ENCODE peak calls at places on chromosomes 12 and 14, in nine cellular contexts. T is SK-N-SH; U is activated CD8-positive, alpha-beta memory T cell treated with anti-CD3 and anti-CD28 coated beads for 24 hours; M is aorta; P is HFFc6; Y is mesothelial cell of epicardium; R is fibroblast of pulmonary artery; E is stimulated activated CD8-positive, alpha-beta memory T cell treated with anti-CD3 and anti-CD28 coated beads, Interleukin-4, amount 100 ng/mL, for 4 hours; F is cardiac muscle cell. L is an unnamed sample.

GRCh38 chr12:47881826-47882427 is 22.9 kb downstream of the VDR start:
- DNase-seq in R (peak), U (no peak), Y (no peak), P (peak), T (no peak), M (no peak), E (no peak), F (no peak), L (no peak)

GRCh38 chr12:126036348-126036747 is 971.1 kb downstream of the AACS start:
- DNase-seq in Y (no peak), F (no peak), R (no peak), U (no peak), P (no peak), T (no peak), M (no peak), E (no peak), L (no peak)

GRCh38 chr12:87667378-87667777 is 361.8 kb downstream of the C12orf50 start:
- DNase-seq in Y (no peak), U (no peak), M (no peak), E (no peak), F (no peak), R (peak), T (no peak), P (no peak), L (no peak)

GRCh38 chr14:93984070-93984469 is 7.7 kb upstream of the ASB2 start:
- DNase-seq in P (peak), R (no peak), T (no peak), Y (no peak), F (no peak), U (no peak), M (no peak), E (no peak), L (no peak)

GRCh38 chr12:77606348-77606747 is 224.3 kb upstream of the NAV3 start:
- DNase-seq in P (no peak), F (no peak), U (no peak), Y (no peak), E (no peak), M (no peak), R (no peak), T (no peak), L (no peak)

GRCh38 chr14:74502236-74503019 is 8.9 kb downstream of the ISCA2 start:
- DNase-seq in T (peak), Y (no peak), F (peak), U (peak), E (no peak), R (peak), M (peak), P (peak), L (no peak)

GRCh38 chr12:1838223-1838993 is 18.0 kb downstream of the LRTM2 start:
- DNase-seq in E (no peak), U (no peak), F (no peak), Y (no peak), P (no peak), T (peak), M (peak), R (no peak), L (peak)

GRCh38 chr12:50603817-50604639 is 99.2 kb downstream of the DIP2B start:
- DNase-seq in F (peak), Y (no peak), U (no peak), T (no peak), E (no peak), R (peak), P (no peak), M (no peak), L (no peak)

GRCh38 chr12:3977621-3978020 is 104.4 kb upstream of the PARP11 start:
- DNase-seq in P (no peak), E (no peak), R (no peak), Y (no peak), F (no peak), T (no peak), M (no peak), U (peak), L (no peak)

GRCh38 chr12:13661005-13661887 is 320.2 kb downstream of the GRIN2B start:
- DNase-seq in P (peak), F (peak), E (no peak), T (peak), R (peak), Y (no peak), U (no peak), M (no peak), L (no peak)

GRCh38 chr12:110168732-110169455 is 44.7 kb downstream of the IFT81 start:
- DNase-seq in R (no peak), U (no peak), T (no peak), P (no peak), Y (no peak), E (no peak), M (no peak), F (no peak), L (no peak)

GRCh38 chr12:131066886-131067490 is 113.3 kb downstream of the ADGRD1 start:
- DNase-seq in U (no peak), E (no peak), Y (no peak), R (no peak), F (no peak), P (no peak), T (no peak), M (peak), L (no peak)

GRCh38 chr14:76918176-76918750 is 92.1 kb downstream of the LRRC74A start:
- DNase-seq in T (peak), P (peak), Y (no peak), M (peak), E (no peak), R (peak), U (no peak), F (no peak), L (peak)

GRCh38 chr12:131830335-131831020 is 2.3 kb downstream of the MMP17 start:
- DNase-seq in Y (no peak), E (no peak), M (peak), R (peak), T (peak), P (peak), U (peak), F (peak), L (peak)

GRCh38 chr12:6097384-6097783 is 27.1 kb downstream of the VWF start:
- DNase-seq in U (no peak), F (no peak), P (peak), E (no peak), T (no peak), R (no peak), M (no peak), Y (no peak), L (no peak)

GRCh38 chr14:24206260-24207103 is 986 bp downstream of the TSSK4 start:
- DNase-seq in E (no peak), F (no peak), P (no peak), M (no peak), Y (no peak), R (no peak), T (no peak), U (no peak), L (no peak)

GRCh38 chr12:89464974-89465592 is 59.5 kb downstream of the GALNT4 start:
- DNase-seq in M (no peak), T (no peak), Y (no peak), R (peak), E (no peak), P (no peak), F (no peak), U (no peak), L (no peak)

GRCh38 chr14:91380610-91381371 is 36.8 kb downstream of the CCDC88C start:
- DNase-seq in T (no peak), R (peak), P (no peak), E (no peak), Y (no peak), U (no peak), M (no peak), F (no peak), L (no peak)

GRCh38 chr14:92384461-92385133 is 61.6 kb downstream of the SLC24A4 start:
- DNase-seq in U (no peak), Y (no peak), M (no peak), E (no peak), T (no peak), F (no peak), R (no peak), P (no peak), L (no peak)

GRCh38 chr14:79598339-79598738 is 613.0 kb downstream of the DIO2 start:
- DNase-seq in P (peak), F (no peak), M (no peak), U (no peak), T (no peak), Y (no peak), E (no peak), R (peak), L (no peak)

GRCh38 chr12:115811066-115811465 is 466.4 kb downstream of the MED13L start:
- DNase-seq in T (no peak), Y (no peak), P (no peak), U (no peak), R (no peak), F (no peak), E (no peak), M (no peak), L (no peak)

GRCh38 chr12:42332301-42332894 is 6.4 kb downstream of the PPHLN1 start:
- DNase-seq in M (no peak), R (peak), U (no peak), F (peak), P (peak), E (no peak), T (peak), Y (no peak), L (no peak)

GRCh38 chr12:23921099-23921846 is 28.2 kb downstream of the SOX5 start:
- DNase-seq in E (no peak), Y (no peak), U (no peak), M (no peak), P (no peak), F (no peak), T (no peak), R (no peak), L (no peak)

GRCh38 chr12:6684609-6685008 is 4.6 kb downstream of the ZNF384 start:
- DNase-seq in U (no peak), R (peak), T (peak), F (peak), E (no peak), M (no peak), Y (no peak), P (no peak), L (no peak)

GRCh38 chr12:1878214-1878613 is 40.2 kb downstream of the CACNA2D4 start:
- DNase-seq in Y (no peak), F (no peak), R (no peak), E (no peak), U (peak), M (no peak), P (no peak), T (peak), L (no peak)

GRCh38 chr12:124083708-124084107 is 110.7 kb downstream of the ZNF664 start:
- DNase-seq in F (no peak), R (no peak), E (no peak), T (no peak), Y (no peak), U (no peak), P (no peak), M (no peak), L (no peak)

GRCh38 chr12:32604565-32604964 is 74.5 kb upstream of the DNM1L start:
- DNase-seq in P (no peak), U (no peak), M (no peak), E (no peak), F (no peak), Y (no peak), R (no peak), T (no peak), L (no peak)

GRCh38 chr12:117567644-117568043 is 206.2 kb upstream of the NOS1 start:
- DNase-seq in M (no peak), P (no peak), U (no peak), Y (no peak), T (no peak), E (no peak), R (no peak), F (no peak), L (no peak)

GRCh38 chr12:115452751-115453281 is 768.8 kb upstream of the TBX3 start:
- DNase-seq in Y (no peak), R (no peak), P (no peak), U (no peak), E (no peak), F (no peak), T (peak), M (no peak), L (no peak)

GRCh38 chr12:64616221-64616620 is 5.9 kb downstream of the RASSF3 start:
- DNase-seq in R (peak), Y (no peak), F (no peak), M (no peak), U (no peak), E (no peak), P (no peak), T (no peak), L (no peak)

GRCh38 chr12:124157416-124157815 is 137.5 kb upstream of the RFLNA start:
- DNase-seq in T (no peak), F (no peak), M (no peak), E (no peak), R (no peak), P (no peak), Y (no peak), U (no peak), L (no peak)

GRCh38 chr14:34205799-34206198 is 254.9 kb upstream of the EGLN3 start:
- DNase-seq in R (no peak), T (no peak), E (no peak), M (no peak), P (no peak), Y (no peak), U (no peak), F (no peak), L (no peak)

GRCh38 chr12:68400231-68400829 is 68.2 kb upstream of the MDM1 start:
- DNase-seq in T (no peak), Y (no peak), U (no peak), R (no peak), E (no peak), P (no peak), M (no peak), F (no peak), L (no peak)

GRCh38 chr12:108643941-108644742 is 10.4 kb upstream of the SELPLG start:
- DNase-seq in F (no peak), E (no peak), Y (no peak), U (no peak), P (no peak), R (no peak), M (peak), T (no peak), L (no peak)

GRCh38 chr12:96274331-96274730 is 80.2 kb downstream of the ELK3 start:
- DNase-seq in F (no peak), Y (no peak), P (peak), R (peak), E (no peak), T (no peak), U (no peak), M (no peak), L (no peak)

GRCh38 chr12:121784460-121784859 is 9.0 kb downstream of the RHOF start:
- DNase-seq in U (no peak), M (no peak), F (no peak), R (peak), E (no peak), T (no peak), P (peak), Y (no peak), L (no peak)

L was measured in nucleus accumbens.